ENCODE peak calls at places on chromosomes 5 and 9, in eight cellular contexts. One of them, this sample, is unnamed.

GRCh38 chr9:37938121-37938906 is 34.4 kb upstream of the SLC25A51 start:
- DNase-seq in IMR-90: peak
- DNase-seq in A549: no peak
- DNase-seq in lower leg skin: no peak
- DNase-seq in adrenal gland: peak
- DNase-seq in ovary: no peak
- DNase-seq in Peyer's patch: no peak
- DNase-seq in spleen: no peak
- DNase-seq in this sample: no peak

GRCh38 chr5:29148581-29148980 is 2044.9 kb upstream of the CDH6 start:
- DNase-seq in IMR-90: no peak
- DNase-seq in A549: no peak
- DNase-seq in lower leg skin: no peak
- DNase-seq in adrenal gland: no peak
- DNase-seq in ovary: no peak
- DNase-seq in Peyer's patch: no peak
- DNase-seq in spleen: no peak
- DNase-seq in this sample: no peak

GRCh38 chr5:91301459-91301858 is 81.7 kb downstream of the ARRDC3 start:
- DNase-seq in IMR-90: peak
- DNase-seq in A549: no peak
- DNase-seq in lower leg skin: no peak
- DNase-seq in adrenal gland: no peak
- DNase-seq in ovary: no peak
- DNase-seq in Peyer's patch: no peak
- DNase-seq in spleen: no peak
- DNase-seq in this sample: no peak

GRCh38 chr9:35611230-35611797 is 6.3 kb downstream of the TESK1 start:
- DNase-seq in IMR-90: peak
- DNase-seq in A549: peak
- DNase-seq in lower leg skin: no peak
- DNase-seq in adrenal gland: peak
- DNase-seq in ovary: no peak
- DNase-seq in Peyer's patch: peak
- DNase-seq in spleen: peak
- DNase-seq in this sample: no peak

GRCh38 chr5:41281215-41281810 is 68.0 kb upstream of the C6 start:
- DNase-seq in IMR-90: no peak
- DNase-seq in A549: no peak
- DNase-seq in lower leg skin: no peak
- DNase-seq in adrenal gland: no peak
- DNase-seq in ovary: no peak
- DNase-seq in Peyer's patch: no peak
- DNase-seq in spleen: no peak
- DNase-seq in this sample: no peak

GRCh38 chr5:167639213-167639612 is 652.2 kb upstream of the WWC1 start:
- DNase-seq in IMR-90: peak
- DNase-seq in A549: no peak
- DNase-seq in lower leg skin: no peak
- DNase-seq in adrenal gland: no peak
- DNase-seq in ovary: no peak
- DNase-seq in Peyer's patch: no peak
- DNase-seq in spleen: no peak
- DNase-seq in this sample: no peak

GRCh38 chr5:85760519-85760918 is 857.2 kb upstream of the COX7C start:
- DNase-seq in IMR-90: no peak
- DNase-seq in A549: no peak
- DNase-seq in lower leg skin: no peak
- DNase-seq in adrenal gland: no peak
- DNase-seq in ovary: no peak
- DNase-seq in Peyer's patch: no peak
- DNase-seq in spleen: no peak
- DNase-seq in this sample: no peak

GRCh38 chr5:136192526-136193395 is at the start of gene SMIM32:
- DNase-seq in IMR-90: no peak
- DNase-seq in A549: no peak
- DNase-seq in lower leg skin: peak
- DNase-seq in adrenal gland: no peak
- DNase-seq in ovary: no peak
- DNase-seq in Peyer's patch: no peak
- DNase-seq in spleen: peak
- DNase-seq in this sample: no peak

GRCh38 chr9:4596165-4596922 is 65.8 kb upstream of the PLPP6 start:
- DNase-seq in IMR-90: no peak
- DNase-seq in A549: no peak
- DNase-seq in lower leg skin: no peak
- DNase-seq in adrenal gland: no peak
- DNase-seq in ovary: no peak
- DNase-seq in Peyer's patch: peak
- DNase-seq in spleen: no peak
- DNase-seq in this sample: no peak

GRCh38 chr5:171975877-171976667 is 30.4 kb downstream of the FBXW11 start:
- DNase-seq in IMR-90: no peak
- DNase-seq in A549: no peak
- DNase-seq in lower leg skin: no peak
- DNase-seq in adrenal gland: no peak
- DNase-seq in ovary: no peak
- DNase-seq in Peyer's patch: no peak
- DNase-seq in spleen: no peak
- DNase-seq in this sample: no peak

GRCh38 chr9:91820949-91821880 is 128.8 kb downstream of the ROR2 start:
- DNase-seq in IMR-90: peak
- DNase-seq in A549: no peak
- DNase-seq in lower leg skin: no peak
- DNase-seq in adrenal gland: peak
- DNase-seq in ovary: no peak
- DNase-seq in Peyer's patch: no peak
- DNase-seq in spleen: peak
- DNase-seq in this sample: no peak

GRCh38 chr5:116377276-116378006 is 197.2 kb downstream of the SEMA6A start:
- DNase-seq in IMR-90: no peak
- DNase-seq in A549: no peak
- DNase-seq in lower leg skin: no peak
- DNase-seq in adrenal gland: no peak
- DNase-seq in ovary: no peak
- DNase-seq in Peyer's patch: no peak
- DNase-seq in spleen: no peak
- DNase-seq in this sample: no peak

GRCh38 chr5:2124434-2124833 is 241.7 kb upstream of the IRX4 start:
- DNase-seq in IMR-90: no peak
- DNase-seq in A549: no peak
- DNase-seq in lower leg skin: no peak
- DNase-seq in adrenal gland: no peak
- DNase-seq in ovary: no peak
- DNase-seq in Peyer's patch: no peak
- DNase-seq in spleen: no peak
- DNase-seq in this sample: no peak

GRCh38 chr9:20031836-20032235 is 243.0 kb upstream of the SLC24A2 start:
- DNase-seq in IMR-90: no peak
- DNase-seq in A549: no peak
- DNase-seq in lower leg skin: no peak
- DNase-seq in adrenal gland: no peak
- DNase-seq in ovary: no peak
- DNase-seq in Peyer's patch: no peak
- DNase-seq in spleen: no peak
- DNase-seq in this sample: no peak

GRCh38 chr9:122463828-122464632 is 13.7 kb downstream of the OR1J1 start:
- DNase-seq in IMR-90: no peak
- DNase-seq in A549: no peak
- DNase-seq in lower leg skin: no peak
- DNase-seq in adrenal gland: no peak
- DNase-seq in ovary: no peak
- DNase-seq in Peyer's patch: peak
- DNase-seq in spleen: no peak
- DNase-seq in this sample: no peak

GRCh38 chr5:81971694-81972495 is at the start of gene ATG10:
- DNase-seq in IMR-90: peak
- DNase-seq in A549: peak
- DNase-seq in lower leg skin: peak
- DNase-seq in adrenal gland: peak
- DNase-seq in ovary: peak
- DNase-seq in Peyer's patch: peak
- DNase-seq in spleen: peak
- DNase-seq in this sample: peak
- TF ChIP-seq POLR2A in IMR-90: peak
- TF ChIP-seq POLR2A in A549: peak
- TF ChIP-seq POLR2A in lower leg skin: peak
- TF ChIP-seq POLR2A in adrenal gland: peak
- TF ChIP-seq POLR2A in ovary: peak
- TF ChIP-seq POLR2A in Peyer's patch: peak
- TF ChIP-seq POLR2A in spleen: peak
- TF ChIP-seq POLR2A in this sample: peak

GRCh38 chr5:3828761-3829160 is 233.1 kb downstream of the IRX1 start:
- DNase-seq in IMR-90: no peak
- DNase-seq in A549: no peak
- DNase-seq in lower leg skin: no peak
- DNase-seq in adrenal gland: no peak
- DNase-seq in ovary: no peak
- DNase-seq in Peyer's patch: no peak
- DNase-seq in spleen: no peak
- DNase-seq in this sample: no peak

GRCh38 chr5:3827624-3828023 is 232.0 kb downstream of the IRX1 start:
- DNase-seq in IMR-90: no peak
- DNase-seq in A549: no peak
- DNase-seq in lower leg skin: no peak
- DNase-seq in adrenal gland: no peak
- DNase-seq in ovary: no peak
- DNase-seq in Peyer's patch: no peak
- DNase-seq in spleen: no peak
- DNase-seq in this sample: no peak

GRCh38 chr5:3825888-3826465 is 230.3 kb downstream of the IRX1 start:
- DNase-seq in IMR-90: no peak
- DNase-seq in A549: no peak
- DNase-seq in lower leg skin: no peak
- DNase-seq in adrenal gland: no peak
- DNase-seq in ovary: no peak
- DNase-seq in Peyer's patch: no peak
- DNase-seq in spleen: no peak
- DNase-seq in this sample: no peak
- TF ChIP-seq CTCF in IMR-90: no peak
- TF ChIP-seq CTCF in A549: no peak
- TF ChIP-seq CTCF in lower leg skin: no peak
- TF ChIP-seq CTCF in adrenal gland: no peak
- TF ChIP-seq CTCF in ovary: no peak
- TF ChIP-seq CTCF in Peyer's patch: no peak
- TF ChIP-seq CTCF in spleen: no peak
- TF ChIP-seq CTCF in this sample: no peak

GRCh38 chr5:139655727-139656271 is 7.7 kb downstream of the CXXC5 start:
- DNase-seq in IMR-90: peak
- DNase-seq in A549: no peak
- DNase-seq in lower leg skin: no peak
- DNase-seq in adrenal gland: no peak
- DNase-seq in ovary: no peak
- DNase-seq in Peyer's patch: no peak
- DNase-seq in spleen: peak
- DNase-seq in this sample: no peak

GRCh38 chr5:139658928-139659667 is 10.9 kb downstream of the CXXC5 start:
- DNase-seq in IMR-90: peak
- DNase-seq in A549: no peak
- DNase-seq in lower leg skin: no peak
- DNase-seq in adrenal gland: peak
- DNase-seq in ovary: no peak
- DNase-seq in Peyer's patch: no peak
- DNase-seq in spleen: no peak
- DNase-seq in this sample: peak

GRCh38 chr5:139658501-139658927 is 10.4 kb downstream of the CXXC5 start:
- DNase-seq in IMR-90: peak
- DNase-seq in A549: no peak
- DNase-seq in lower leg skin: no peak
- DNase-seq in adrenal gland: no peak
- DNase-seq in ovary: no peak
- DNase-seq in Peyer's patch: no peak
- DNase-seq in spleen: peak
- DNase-seq in this sample: peak

GRCh38 chr5:139659673-139660072 is 11.5 kb downstream of the CXXC5 start:
- DNase-seq in IMR-90: no peak
- DNase-seq in A549: no peak
- DNase-seq in lower leg skin: no peak
- DNase-seq in adrenal gland: no peak
- DNase-seq in ovary: no peak
- DNase-seq in Peyer's patch: no peak
- DNase-seq in spleen: no peak
- DNase-seq in this sample: no peak

DNA sequence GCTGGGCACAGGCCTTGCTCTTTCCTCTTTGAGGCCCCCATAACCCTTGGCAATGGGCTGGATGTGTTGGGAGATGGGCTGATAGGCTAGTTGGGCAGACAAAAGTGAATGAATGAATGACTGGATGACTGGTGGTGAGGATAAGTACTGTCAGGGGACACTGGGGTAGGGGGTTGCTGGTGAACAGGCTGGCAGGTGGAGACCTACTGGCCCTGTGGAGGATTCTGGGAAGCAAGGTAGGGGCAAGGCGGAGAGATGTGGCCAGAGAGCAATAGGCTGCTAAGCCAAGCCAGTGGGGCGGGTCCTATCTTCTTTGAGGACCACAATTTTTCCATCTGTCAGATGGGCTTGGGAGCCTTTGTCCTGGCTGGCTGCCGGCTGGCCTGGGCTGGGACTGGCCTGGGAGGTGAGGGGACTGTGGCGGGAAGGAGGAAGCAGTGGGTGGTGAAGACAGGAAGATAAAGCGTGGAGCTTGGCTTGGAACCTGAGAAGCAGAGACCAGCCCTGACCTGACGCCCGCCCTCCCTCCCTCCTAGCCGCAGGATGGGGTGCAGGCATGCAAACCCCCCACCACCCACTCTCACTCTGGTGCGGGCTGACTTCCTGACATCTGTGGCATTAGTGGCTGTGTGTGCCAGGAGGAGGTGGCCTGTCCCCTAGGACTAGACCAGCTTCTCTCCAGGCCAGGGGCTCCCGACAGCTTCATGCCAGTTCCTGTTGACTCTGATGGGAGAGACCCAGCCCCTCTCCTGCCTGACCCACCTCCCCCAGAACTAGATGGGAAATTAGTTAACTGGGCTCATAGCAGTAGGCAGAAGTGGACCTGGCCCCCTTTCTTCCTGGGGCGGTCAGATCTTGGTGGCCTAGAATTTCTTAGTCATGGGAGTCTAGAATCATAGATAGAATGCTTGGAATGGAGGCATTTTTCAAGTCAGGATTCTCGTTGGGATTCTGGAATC is 9.5 kb downstream of the CXXC5 start:
- DNase-seq in IMR-90: no peak
- DNase-seq in A549: no peak
- DNase-seq in lower leg skin: no peak
- DNase-seq in adrenal gland: no peak
- DNase-seq in ovary: no peak
- DNase-seq in Peyer's patch: peak
- DNase-seq in spleen: peak
- DNase-seq in this sample: no peak
- TF ChIP-seq POLR2A in IMR-90: no peak
- TF ChIP-seq POLR2A in A549: no peak
- TF ChIP-seq POLR2A in lower leg skin: no peak
- TF ChIP-seq POLR2A in adrenal gland: no peak
- TF ChIP-seq POLR2A in ovary: no peak
- TF ChIP-seq POLR2A in Peyer's patch: no peak
- TF ChIP-seq POLR2A in spleen: no peak
- TF ChIP-seq POLR2A in this sample: no peak

DNA sequence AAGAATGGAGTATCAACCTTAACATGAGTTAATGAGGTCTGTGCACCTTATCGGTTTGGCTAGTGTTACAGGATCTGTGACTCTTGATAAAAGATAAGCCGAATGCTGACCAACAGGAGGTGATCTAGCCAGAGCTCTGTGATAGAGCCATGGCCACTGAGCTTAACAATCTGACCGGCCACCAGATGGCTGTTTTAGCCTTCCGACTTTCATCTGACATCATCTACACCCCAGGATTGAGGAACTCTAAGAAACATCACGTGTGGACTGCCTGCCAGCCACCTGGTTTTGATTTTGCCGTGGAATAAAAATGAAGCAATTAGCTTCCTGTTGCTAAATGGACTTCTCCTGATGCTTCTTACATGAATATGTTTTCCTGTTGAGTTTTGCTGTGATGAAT is 281.3 kb downstream of the CEMIP2 start:
- DNase-seq in IMR-90: no peak
- DNase-seq in A549: no peak
- DNase-seq in lower leg skin: peak
- DNase-seq in adrenal gland: no peak
- DNase-seq in ovary: no peak
- DNase-seq in Peyer's patch: no peak
- DNase-seq in spleen: no peak
- DNase-seq in this sample: peak
- TF ChIP-seq CTCF in IMR-90: no peak
- TF ChIP-seq CTCF in A549: no peak
- TF ChIP-seq CTCF in lower leg skin: no peak
- TF ChIP-seq CTCF in adrenal gland: no peak
- TF ChIP-seq CTCF in ovary: no peak
- TF ChIP-seq CTCF in Peyer's patch: no peak
- TF ChIP-seq CTCF in spleen: no peak
- TF ChIP-seq CTCF in this sample: no peak